ENCODE peak calls at places on chromosomes 3 and 15, in seven cellular contexts. U, H, E, W, Y, R and C are unnamed samples.

GRCh38 chr15:51390239-51390931 is 48.9 kb downstream of the GLDN start:
- DNase-seq in U (no peak), H (no peak), E (no peak), W (no peak), Y (no peak), R (no peak), C (no peak)

GRCh38 chr15:92247649-92248242 is 145.9 kb upstream of the ST8SIA2 start:
- DNase-seq in U (no peak), H (no peak), E (no peak), W (no peak), Y (no peak), R (no peak), C (no peak)

GRCh38 chr3:31378226-31378625 is 154.5 kb upstream of the STT3B start:
- DNase-seq in U (no peak), H (no peak), E (no peak), W (no peak), Y (no peak), R (no peak), C (no peak)

GRCh38 chr15:62327386-62327785 is 162.3 kb upstream of the C2CD4B start:
- DNase-seq in U (no peak), H (no peak), E (no peak), W (no peak), Y (no peak), R (no peak), C (no peak)

GRCh38 chr3:173003471-173003870 is 137.6 kb downstream of the SPATA16 start:
- DNase-seq in U (no peak), H (no peak), E (no peak), W (no peak), Y (no peak), R (no peak), C (no peak)

GRCh38 chr3:175002732-175003143 is 143.6 kb downstream of the NAALADL2 start:
- DNase-seq in U (peak; percentile 99), H (no peak), E (peak; percentile 99), W (no peak), Y (no peak), R (peak; percentile 93), C (no peak)

GRCh38 chr15:73628976-73629854 is 4.0 kb downstream of the NPTN start:
- DNase-seq in U (no peak), H (no peak), E (peak; percentile 22), W (no peak), Y (no peak), R (peak; percentile 17), C (no peak)

GRCh38 chr3:28989646-28990089 is 291.2 kb upstream of the RBMS3 start:
- DNase-seq in U (peak; percentile 45), H (no peak), E (peak; percentile 9), W (no peak), Y (no peak), R (peak; percentile 1), C (no peak)

GRCh38 chr3:126342211-126342610 is 15.0 kb downstream of the KLF15 start:
- DNase-seq in U (no peak), H (no peak), E (no peak), W (no peak), Y (no peak), R (no peak), C (no peak)

GRCh38 chr3:58029842-58030584 is 21.8 kb downstream of the FLNB start:
- DNase-seq in U (no peak), H (peak; percentile 82), E (no peak), W (no peak), Y (no peak), R (no peak), C (no peak)

GRCh38 chr3:48715179-48715800 is 1.7 kb downstream of the IP6K2 start:
- DNase-seq in U (peak; percentile 69), H (peak; percentile 93), E (peak; percentile 86), W (peak; percentile 45), Y (no peak), R (peak; percentile 61), C (no peak)

GRCh38 chr3:195754906-195755305 is 34.1 kb downstream of the MUC20 start:
- DNase-seq in U (no peak), H (no peak), E (no peak), W (no peak), Y (no peak), R (no peak), C (no peak)

GRCh38 chr3:5194801-5195509 is 7.4 kb downstream of the EDEM1 start:
- DNase-seq in U (peak; percentile 91), H (peak; percentile 77), E (peak; percentile 94), W (no peak), Y (no peak), R (peak; percentile 90), C (no peak)

GRCh38 chr3:58487140-58487886 is 4.6 kb upstream of the KCTD6 start:
- DNase-seq in U (peak; percentile 62), H (no peak), E (peak; percentile 60), W (no peak), Y (no peak), R (peak; percentile 40), C (no peak)

GRCh38 chr15:68389936-68390790 is 41.8 kb downstream of the ITGA11 start:
- DNase-seq in U (peak; percentile 74), H (peak; percentile 71), E (peak; percentile 95), W (no peak), Y (no peak), R (no peak), C (peak; percentile 20)

GRCh38 chr15:32802296-32802936 is 84.6 kb downstream of the GREM1 start:
- DNase-seq in U (peak; percentile 97), H (no peak), E (peak; percentile 94), W (no peak), Y (no peak), R (no peak), C (no peak)

GRCh38 chr3:69925506-69925905 is 74.0 kb upstream of the SAMMSON start:
- DNase-seq in U (peak; percentile 68), H (no peak), E (no peak), W (no peak), Y (no peak), R (no peak), C (no peak)

GRCh38 chr3:43584043-43584826 is 37.6 kb downstream of the ANO10 start:
- DNase-seq in U (peak; percentile 65), H (no peak), E (peak; percentile 33), W (no peak), Y (no peak), R (no peak), C (no peak)

DNA sequence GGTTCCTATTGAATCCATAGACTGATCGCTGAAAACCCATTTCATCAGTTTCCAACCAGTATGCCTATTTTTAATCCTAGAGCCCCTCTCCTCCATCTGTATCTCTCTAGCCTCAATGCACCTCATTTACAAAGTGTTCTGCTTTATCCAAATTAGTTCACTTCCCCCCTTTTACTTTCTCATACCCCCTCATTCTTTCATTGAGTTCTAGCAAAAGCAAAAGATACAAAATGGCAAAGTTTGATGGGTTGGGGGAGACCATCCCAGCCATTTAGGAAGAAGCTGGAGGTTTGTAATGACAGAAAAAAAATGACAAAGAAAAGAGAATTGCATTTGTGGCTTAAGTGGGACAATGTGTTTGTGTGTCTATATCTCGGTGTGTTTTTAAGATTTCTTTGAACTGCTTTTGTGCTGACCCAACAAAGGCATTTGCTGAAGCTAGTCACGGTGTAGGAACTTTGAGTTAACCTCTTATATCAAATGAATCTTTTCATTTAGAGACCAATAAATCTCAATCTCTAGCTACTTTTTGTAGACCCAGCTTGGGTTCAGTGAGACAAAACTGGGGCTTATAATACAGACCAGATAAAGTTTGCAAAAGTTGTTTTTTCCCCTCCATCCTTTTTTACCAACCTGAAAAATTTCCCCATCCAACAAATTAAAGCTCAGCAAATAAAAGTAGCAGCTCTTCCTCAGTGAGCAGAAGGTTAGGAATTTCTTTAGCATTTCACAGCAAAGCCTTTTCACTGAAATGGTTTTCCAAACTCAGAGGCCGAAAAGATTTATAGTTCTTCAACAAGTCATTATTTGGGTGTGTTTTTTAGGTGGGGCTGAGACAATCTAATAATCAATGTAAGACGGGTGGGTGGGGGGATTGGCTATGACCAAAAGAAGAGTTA is 18.8 kb downstream of the NR2F2 start:
- DNase-seq in U (no peak), H (no peak), E (peak; percentile 29), W (no peak), Y (no peak), R (no peak), C (no peak)
- H3K18ac ChIP-seq in U (no peak overlapping the region), H (no peak overlapping the region), E (peak overlapping the region; percentile 84), W (no peak overlapping the region), Y (no peak overlapping the region), R (no peak overlapping the region), C (no peak overlapping the region)

GRCh38 chr15:88604381-88604951 is 16.7 kb upstream of the AEN start:
- DNase-seq in U (no peak), H (no peak), E (no peak), W (no peak), Y (no peak), R (no peak), C (no peak)
- H3K18ac ChIP-seq in U (no peak overlapping the region), H (no peak overlapping the region), E (no peak overlapping the region), W (peak overlapping the region; percentile 70), Y (no peak overlapping the region), R (no peak overlapping the region), C (no peak overlapping the region)

DNA sequence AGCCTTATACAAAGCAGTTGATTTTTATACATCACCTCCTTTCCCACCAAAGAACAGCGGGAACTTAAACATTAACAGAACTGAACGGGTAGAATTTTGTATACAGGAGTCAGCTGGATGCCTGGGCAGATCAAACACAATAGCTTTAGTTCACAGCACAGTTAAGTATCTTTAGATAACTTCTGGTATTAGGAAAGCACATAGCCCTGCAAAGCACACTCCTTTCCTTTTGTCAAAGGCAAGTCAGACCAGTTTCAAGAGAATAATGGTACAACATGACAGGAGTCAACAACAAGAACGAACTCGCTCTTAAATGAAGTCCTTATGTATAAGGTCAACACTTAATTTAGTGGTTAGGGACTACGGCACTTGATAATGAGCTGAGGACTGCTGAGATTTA is 26.3 kb downstream of the ABCC5 start:
- DNase-seq in U (no peak), H (no peak), E (no peak), W (no peak), Y (no peak), R (no peak), C (no peak)
- H3K18ac ChIP-seq in U (no peak overlapping the region), H (no peak overlapping the region), E (no peak overlapping the region), W (no peak overlapping the region), Y (no peak overlapping the region), R (no peak overlapping the region), C (no peak overlapping the region)

GRCh38 chr15:42725331-42725903 is 11.5 kb downstream of the CDAN1 start:
- DNase-seq in U (no peak), H (no peak), E (no peak), W (no peak), Y (no peak), R (no peak), C (no peak)

GRCh38 chr15:42721016-42721415 is 15.9 kb downstream of the CDAN1 start:
- DNase-seq in U (no peak), H (no peak), E (no peak), W (no peak), Y (no peak), R (peak; percentile 34), C (no peak)

GRCh38 chr15:42724276-42724675 is 12.7 kb downstream of the CDAN1 start:
- DNase-seq in U (no peak), H (no peak), E (no peak), W (no peak), Y (no peak), R (no peak), C (no peak)

GRCh38 chr15:42720071-42720470 is 16.9 kb downstream of the CDAN1 start:
- DNase-seq in U (no peak), H (no peak), E (no peak), W (no peak), Y (no peak), R (no peak), C (no peak)

DNA sequence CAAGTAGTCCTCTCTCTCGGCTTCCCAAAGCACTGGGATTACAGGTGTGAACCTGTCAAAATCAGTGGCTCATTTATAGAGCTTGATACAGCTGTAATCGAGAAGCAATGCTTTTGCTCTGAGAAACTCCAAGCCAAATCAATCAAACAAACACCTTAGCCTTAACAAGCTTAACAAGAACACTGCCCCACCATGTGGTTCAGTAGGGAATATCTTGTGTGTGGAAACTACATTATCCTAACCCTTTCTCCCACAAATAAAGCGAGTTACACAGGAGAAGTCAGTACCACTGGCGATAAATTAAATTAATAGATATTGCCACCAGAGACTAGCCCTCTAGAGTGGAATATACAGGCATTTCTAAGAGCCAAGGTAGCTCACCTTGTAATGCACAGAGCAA is 13.9 kb downstream of the CDAN1 start:
- DNase-seq in U (no peak), H (peak; percentile 18), E (no peak), W (no peak), Y (no peak), R (no peak), C (no peak)
- H3K18ac ChIP-seq in U (no peak overlapping the region), H (no peak overlapping the region), E (no peak overlapping the region), W (no peak overlapping the region), Y (no peak overlapping the region), R (no peak overlapping the region), C (no peak overlapping the region)